ENCODE peak calls at places on chromosomes 11 and 22, in eight cellular contexts. E is cardiac fibroblast, G is spleen, F is BJ, S is mammary epithelial cell, N is AG10803, W is fibroblast of pulmonary artery, X is transverse colon. D is an unnamed sample.

GRCh38 chr11:18633256-18634139 is 644 bp downstream of the SPTY2D1 start:
- DNase-seq in S (peak), E (no peak), W (peak), F (no peak), N (peak), X (peak), G (no peak), D (no peak)

GRCh38 chr22:20463324-20464095 is 25.9 kb upstream of the SCARF2 start:
- DNase-seq in N (no peak), G (peak), E (no peak), F (no peak), S (no peak), X (no peak), W (no peak), D (no peak)

GRCh38 chr22:26053737-26054316 is 115.4 kb upstream of the SEZ6L start:
- DNase-seq in G (no peak), S (no peak), E (no peak), W (no peak), X (no peak), N (no peak), F (no peak), D (no peak)

GRCh38 chr11:17828311-17828751 is 93.8 kb downstream of the KCNC1 start:
- DNase-seq in G (no peak), F (no peak), E (no peak), S (no peak), N (peak), W (peak), X (peak), D (no peak)

GRCh38 chr11:111379500-111380136 is 543 bp upstream of the POU2AF1 start:
- DNase-seq in X (no peak), N (no peak), G (no peak), S (no peak), E (no peak), F (no peak), W (no peak), D (no peak)

GRCh38 chr11:45879803-45880685 is 5.4 kb upstream of the MAPK8IP1 start:
- DNase-seq in W (peak), N (peak), G (no peak), F (no peak), X (no peak), S (peak), E (peak), D (no peak)

GRCh38 chr11:80822248-80822647 is 1381.4 kb upstream of the TENM4 start:
- DNase-seq in S (no peak), W (no peak), N (no peak), E (no peak), G (no peak), X (no peak), F (no peak), D (no peak)

GRCh38 chr11:13119361-13119760 is 110.2 kb downstream of the RASSF10 start:
- DNase-seq in E (no peak), G (no peak), W (no peak), F (no peak), X (no peak), N (no peak), S (peak), D (no peak)

GRCh38 chr11:13007702-13008435 is 1.2 kb upstream of the RASSF10 start:
- DNase-seq in W (no peak), S (peak), N (no peak), E (no peak), X (no peak), F (no peak), G (no peak), D (no peak)

GRCh38 chr11:83717551-83717950 is 431.4 kb upstream of the CCDC90B start:
- DNase-seq in F (no peak), S (no peak), X (no peak), W (no peak), G (no peak), N (no peak), E (no peak), D (no peak)

GRCh38 chr11:8230178-8230859 is 33.4 kb downstream of the LMO1 start:
- DNase-seq in G (peak), X (no peak), W (no peak), S (no peak), F (no peak), E (no peak), N (no peak), D (no peak)

GRCh38 chr11:78567209-78567608 is 7.5 kb downstream of the NARS2 start:
- DNase-seq in X (no peak), G (no peak), E (peak), W (peak), F (no peak), N (peak), S (peak), D (no peak)

GRCh38 chr22:38461414-38462081 is 6.3 kb upstream of the KDELR3 start:
- DNase-seq in X (peak), S (peak), G (peak), E (peak), N (peak), W (peak), F (no peak), D (no peak)

GRCh38 chr11:35549787-35550186 is 24.4 kb upstream of the PAMR1 start:
- DNase-seq in G (no peak), N (peak), F (peak), W (peak), S (peak), X (no peak), E (peak), D (no peak)

GRCh38 chr11:43810929-43811596 is 69.6 kb upstream of the ALKBH3 start:
- DNase-seq in W (peak), N (no peak), F (no peak), X (no peak), E (peak), S (no peak), G (no peak), D (no peak)

GRCh38 chr11:111427471-111427912 is 48.4 kb upstream of the POU2AF1 start:
- DNase-seq in F (no peak), X (no peak), E (no peak), G (no peak), S (peak), W (no peak), N (no peak), D (no peak)

GRCh38 chr22:43539572-43540533 is 128.0 kb downstream of the MPPED1 start:
- DNase-seq in G (no peak), W (no peak), S (no peak), F (no peak), N (no peak), E (no peak), X (no peak), D (no peak)

GRCh38 chr22:43534916-43535315 is 123.1 kb downstream of the MPPED1 start:
- DNase-seq in W (no peak), S (no peak), X (no peak), G (no peak), N (no peak), E (no peak), F (no peak), D (no peak)

GRCh38 chr22:43535741-43536140 is 123.9 kb downstream of the MPPED1 start:
- DNase-seq in F (no peak), S (peak), G (no peak), X (no peak), W (no peak), N (no peak), E (no peak), D (no peak)

GRCh38 chr22:43535336-43535735 is 123.5 kb downstream of the MPPED1 start:
- DNase-seq in W (no peak), X (no peak), E (no peak), N (no peak), G (no peak), F (no peak), S (no peak), D (no peak)

DNA sequence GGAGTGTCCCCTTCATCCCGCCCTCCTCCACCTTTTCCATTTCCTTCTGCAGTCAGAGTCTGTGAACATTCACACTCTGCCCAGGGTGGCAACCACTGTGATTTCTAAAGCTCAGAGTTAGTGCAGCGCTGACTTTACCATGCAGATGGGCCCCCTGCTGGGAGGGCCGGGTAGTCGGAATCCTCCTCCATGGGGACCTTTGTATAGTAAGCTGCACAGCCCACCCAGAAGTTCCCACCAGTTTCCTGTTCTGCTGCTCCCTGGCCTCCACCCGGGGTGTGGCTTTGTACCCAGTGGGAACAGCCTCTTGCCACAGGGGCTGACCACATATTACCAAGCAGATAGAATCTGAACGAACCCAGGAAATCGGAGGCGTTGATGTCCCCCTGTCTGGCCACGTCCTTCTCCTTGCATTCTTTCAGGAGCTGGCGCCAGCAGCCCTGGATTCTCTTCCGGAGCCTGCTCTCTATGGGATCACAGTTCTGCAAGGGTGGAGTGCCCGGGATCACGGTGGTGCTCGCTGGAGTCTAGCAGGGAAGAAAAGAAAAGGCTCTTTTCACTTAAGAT is 125.3 kb downstream of the MPPED1 start:
- DNase-seq in X (no peak), F (no peak), W (no peak), E (no peak), S (no peak), N (no peak), G (no peak), D (no peak)
- TF ChIP-seq CTCF in X (no peak), F (no peak), W (no peak), E (no peak), S (peak), N (no peak), G (no peak), D (no peak)

GRCh38 chr11:74307409-74307808 is 4.0 kb downstream of the P4HA3 start:
- DNase-seq in X (no peak), E (peak), W (peak), G (no peak), N (no peak), F (no peak), S (no peak), D (no peak)

GRCh38 chr11:74310857-74311256 is 583 bp downstream of the P4HA3 start:
- DNase-seq in S (no peak), F (no peak), X (no peak), W (no peak), N (no peak), E (no peak), G (no peak), D (no peak)

GRCh38 chr11:74312321-74312720 is 881 bp upstream of the P4HA3 start:
- DNase-seq in X (no peak), E (peak), F (no peak), N (peak), S (peak), G (no peak), W (peak), D (no peak)

GRCh38 chr11:74306440-74307175 is 4.8 kb downstream of the P4HA3 start:
- DNase-seq in G (no peak), F (no peak), E (no peak), W (no peak), X (no peak), N (no peak), S (no peak), D (no peak)

DNA sequence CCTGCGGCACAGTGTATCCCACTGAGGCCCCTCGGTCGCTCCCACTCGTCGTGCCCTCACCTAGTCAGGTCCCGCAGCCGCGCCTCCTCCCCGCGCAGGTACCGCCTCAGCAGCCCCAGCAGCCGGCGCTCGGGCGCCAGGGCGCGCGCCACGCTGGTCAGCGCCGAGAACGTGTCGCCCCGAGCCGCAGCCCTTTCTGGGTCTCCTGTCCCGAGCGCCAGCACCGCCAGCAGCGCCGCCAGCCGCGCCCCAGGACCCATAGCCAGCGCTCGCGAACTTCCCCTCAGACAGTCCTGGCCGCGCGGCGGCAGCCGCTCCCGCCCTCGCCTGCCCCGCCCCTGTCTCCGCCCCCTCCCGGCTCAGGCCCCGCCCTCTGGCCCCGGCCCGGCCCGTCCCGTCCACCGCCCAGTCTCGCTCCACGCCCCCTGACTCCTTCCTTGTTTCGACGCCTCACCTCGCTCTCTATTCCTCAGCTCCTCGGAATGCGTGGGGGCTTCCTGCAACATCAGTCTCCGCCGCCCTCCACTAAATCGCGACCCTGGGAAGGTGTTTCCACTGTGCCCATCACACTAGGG is at the start of gene P4HA3:
- DNase-seq in G (peak), F (no peak), X (peak), E (peak), N (peak), S (peak), W (peak), D (no peak)
- H3K4me3 ChIP-seq in G (peak), F (peak), X (peak), E (peak), N (peak), S (peak), W (peak), D (peak)

DNA sequence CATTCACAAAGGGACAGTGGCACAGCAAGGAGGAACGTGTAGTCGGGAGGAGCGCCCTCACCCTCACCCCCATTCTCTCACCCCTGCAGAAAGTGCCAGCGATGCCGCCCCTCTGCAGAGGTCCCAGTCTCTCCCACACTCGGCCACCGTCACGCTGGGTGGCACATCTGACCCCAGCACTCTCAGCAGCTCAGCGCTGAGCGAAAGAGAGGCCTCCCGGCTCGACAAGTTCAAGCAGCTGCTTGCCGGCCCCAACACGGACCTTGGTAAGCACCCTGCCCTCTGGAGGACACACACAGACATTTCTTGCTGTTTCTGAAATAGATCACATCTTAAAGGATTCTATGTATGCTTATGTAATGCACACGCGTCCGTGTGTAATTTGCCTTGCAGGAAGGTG is 34.9 kb downstream of the TBC1D22A start:
- DNase-seq in X (no peak), E (peak), S (peak), G (peak), F (no peak), W (peak), N (peak), D (no peak)
- TF ChIP-seq CTCF in X (no peak), E (peak), S (peak), G (no peak), F (peak), W (peak), N (peak), D (peak)

GRCh38 chr22:49965291-49966040 is 4.9 kb downstream of the PIM3 start:
- DNase-seq in G (peak), X (peak), F (no peak), E (no peak), W (no peak), S (no peak), N (no peak), D (no peak)

GRCh38 chr22:49967333-49968241 is 7.0 kb downstream of the PIM3 start:
- DNase-seq in G (peak), S (no peak), W (no peak), F (no peak), N (peak), X (peak), E (no peak), D (no peak)

GRCh38 chr22:49964493-49965290 is 4.1 kb downstream of the PIM3 start:
- DNase-seq in N (no peak), X (peak), G (peak), F (no peak), S (no peak), E (no peak), W (no peak), D (no peak)

GRCh38 chr22:49966716-49967332 is 6.3 kb downstream of the PIM3 start:
- DNase-seq in N (peak), F (no peak), G (peak), S (no peak), E (no peak), X (peak), W (peak), D (no peak)

GRCh38 chr22:49966041-49966715 is 5.6 kb downstream of the PIM3 start:
- DNase-seq in X (peak), S (no peak), E (no peak), W (no peak), N (no peak), F (no peak), G (peak), D (no peak)
- H3K4me3 ChIP-seq in X (no peak), S (no peak), E (no peak), W (no peak), N (no peak), F (no peak), G (no peak), D (no peak)

DNA sequence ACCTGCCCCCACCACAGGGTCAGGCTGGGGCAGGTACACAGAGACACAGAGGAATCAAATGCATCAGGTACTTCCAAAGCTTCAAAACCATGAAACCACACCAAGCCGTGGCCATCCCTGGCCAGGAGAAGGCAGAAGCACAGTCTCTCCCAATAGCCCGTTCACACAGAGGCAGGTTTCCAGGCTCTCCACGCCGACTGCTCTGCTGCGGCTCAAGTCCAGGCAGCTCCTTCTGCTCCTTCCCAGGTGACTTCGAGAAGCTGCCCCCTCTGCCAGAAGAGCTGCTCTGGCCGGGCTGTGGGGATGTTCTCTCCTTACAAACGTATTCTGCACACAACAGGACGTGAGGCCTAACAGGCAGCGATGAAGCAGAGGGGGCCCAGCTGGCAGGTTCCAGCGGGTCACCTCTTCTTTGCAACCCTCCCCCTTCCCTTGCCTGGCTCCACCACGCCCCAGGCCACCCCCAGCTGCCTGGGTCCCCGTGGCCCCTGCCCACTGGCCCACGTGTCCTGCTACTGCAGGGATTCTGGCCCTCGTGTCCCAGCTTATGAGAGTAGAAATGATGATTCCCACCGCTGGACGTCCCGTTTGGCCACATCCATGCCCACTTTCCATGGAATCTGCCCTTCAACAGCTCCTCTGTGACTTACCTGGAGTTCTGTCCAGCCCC is 26.1 kb downstream of the BRD1 start:
- DNase-seq in X (no peak), N (no peak), G (no peak), E (no peak), F (no peak), W (no peak), S (no peak), D (no peak)
- TF ChIP-seq CTCF in X (no peak), N (no peak), G (no peak), E (no peak), F (no peak), W (no peak), S (no peak), D (no peak)